ENCODE peak calls at places on chromosomes 2 and 18, in ten cellular contexts. F is neural progenitor cell; R is endothelial cell; L is progenitor cell of endocrine pancreas; K is mesothelial cell of epicardium; W is CD8-positive, alpha-beta T cell; H is AG04450; T is fibroblast of lung; J is HFFc6; I is psoas muscle. B is an unnamed sample.
A peak's percentile ranks its signal among the peaks of the same experiment; 100 is the strongest.

GRCh38 chr2:237132799-237133198 is 47.1 kb downstream of the COPS8 start:
- DNase-seq in J (no peak), K (no peak), H (no peak), L (no peak), F (peak; percentile 66), T (no peak), R (no peak), I (no peak), W (no peak), B (no peak)

GRCh38 chr2:162317910-162318279 is 589 bp downstream of the IFIH1 start:
- DNase-seq in T (no peak), J (peak; percentile 8), I (no peak), W (peak; percentile 4), H (no peak), L (no peak), R (peak; percentile 9), F (no peak), K (no peak), B (no peak)

GRCh38 chr18:25055076-25055475 is 296.9 kb downstream of the ZNF521 start:
- DNase-seq in R (no peak), J (no peak), F (no peak), T (no peak), H (no peak), W (no peak), K (no peak), L (no peak), I (no peak), B (no peak)

GRCh38 chr2:218857371-218858137 is 2.1 kb upstream of the WNT6 start:
- DNase-seq in T (no peak), L (no peak), R (no peak), F (no peak), H (no peak), K (no peak), W (no peak), I (peak; percentile 27), J (no peak), B (no peak)

GRCh38 chr2:44233450-44234128 is 41.7 kb upstream of the SLC3A1 start:
- DNase-seq in J (peak; percentile 51), F (peak; percentile 18), R (no peak), I (no peak), H (peak; percentile 51), K (no peak), W (no peak), L (no peak), T (peak; percentile 56), B (no peak)

GRCh38 chr2:99398303-99398702 is 61.1 kb downstream of the EIF5B start:
- DNase-seq in I (no peak), T (no peak), K (no peak), W (no peak), J (no peak), L (no peak), H (no peak), F (no peak), R (no peak), B (no peak)

GRCh38 chr2:72681016-72681995 is 144.5 kb downstream of the EXOC6B start:
- DNase-seq in L (no peak), W (no peak), J (no peak), K (no peak), H (no peak), R (no peak), T (no peak), F (no peak), I (no peak), B (no peak)

GRCh38 chr2:40093036-40093673 is 314.1 kb upstream of the THUMPD2 start:
- DNase-seq in K (no peak), J (peak; percentile 42), R (no peak), I (no peak), T (peak; percentile 66), L (no peak), W (no peak), H (no peak), F (peak; percentile 5), B (no peak)

GRCh38 chr2:239978381-239978780 is 46.8 kb downstream of the NDUFA10 start:
- DNase-seq in K (no peak), L (no peak), J (no peak), R (no peak), W (no peak), H (no peak), F (no peak), I (no peak), T (peak; percentile 45), B (no peak)

GRCh38 chr2:127472268-127472667 is 54.0 kb downstream of the IWS1 start:
- DNase-seq in L (no peak), J (no peak), R (no peak), K (no peak), F (no peak), W (no peak), H (no peak), I (no peak), T (no peak), B (no peak)

GRCh38 chr2:191899442-191899841 is 52.6 kb upstream of the CAVIN2 start:
- DNase-seq in F (no peak), T (peak; percentile 93), H (peak; percentile 61), K (no peak), I (no peak), W (no peak), L (no peak), J (peak; percentile 82), R (no peak), B (no peak)

DNA sequence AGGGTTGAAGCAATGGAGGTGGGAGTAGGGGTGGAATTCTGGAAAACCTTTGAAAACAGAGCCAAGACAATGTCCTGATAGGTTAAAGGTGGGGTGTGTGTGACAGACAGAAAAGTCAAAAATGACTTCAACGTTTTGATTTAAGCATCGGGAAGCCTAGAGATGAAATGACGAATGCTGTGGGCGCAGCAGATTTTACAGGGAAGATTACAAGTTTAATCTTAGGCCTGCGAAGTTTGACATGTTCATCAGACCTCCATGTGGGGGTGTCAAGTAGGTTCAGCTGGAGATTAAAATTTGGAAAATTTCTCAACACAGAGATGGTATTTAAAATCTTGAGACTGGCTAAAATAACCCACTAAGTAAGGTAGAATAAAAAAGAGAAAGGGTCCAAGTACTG is 453.3 kb downstream of the TXNL1 start:
- DNase-seq in K (no peak), R (no peak), H (no peak), L (no peak), W (no peak), F (no peak), J (no peak), T (no peak), I (no peak), B (no peak)
- TF ChIP-seq CTCF in K (no peak), R (no peak), H (no peak), L (no peak), W (no peak), F (no peak), J (no peak), T (no peak), I (no peak), B (no peak)

DNA sequence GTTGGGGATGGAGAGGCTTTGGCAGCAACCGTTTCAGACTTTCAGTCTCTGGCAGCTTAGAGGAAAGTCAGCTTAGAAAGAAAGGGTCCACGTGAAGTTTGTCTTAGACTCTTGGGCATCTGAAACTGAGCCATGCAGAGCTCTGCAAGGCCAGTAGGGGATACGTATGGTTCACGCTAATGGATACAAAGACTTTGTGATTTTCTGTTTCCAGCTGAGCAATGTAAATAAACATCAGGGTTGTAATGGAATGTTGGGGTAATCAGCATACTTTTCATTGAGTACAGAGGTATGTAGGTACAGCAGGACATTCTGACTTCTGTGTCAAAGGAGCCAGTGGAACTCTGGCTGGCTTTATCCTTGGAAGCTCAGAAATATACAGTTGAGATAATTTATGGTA is 31.0 kb downstream of the RALB start:
- DNase-seq in W (no peak), H (peak; percentile 26), F (peak; percentile 58), R (no peak), K (no peak), L (no peak), I (no peak), J (no peak), T (peak; percentile 49), B (no peak)
- TF ChIP-seq CTCF in W (no peak), H (peak; percentile 75), F (peak; percentile 56), R (peak; percentile 33), K (no peak), L (peak; percentile 44), I (no peak), J (peak; percentile 38), T (peak; percentile 67), B (no peak)

DNA sequence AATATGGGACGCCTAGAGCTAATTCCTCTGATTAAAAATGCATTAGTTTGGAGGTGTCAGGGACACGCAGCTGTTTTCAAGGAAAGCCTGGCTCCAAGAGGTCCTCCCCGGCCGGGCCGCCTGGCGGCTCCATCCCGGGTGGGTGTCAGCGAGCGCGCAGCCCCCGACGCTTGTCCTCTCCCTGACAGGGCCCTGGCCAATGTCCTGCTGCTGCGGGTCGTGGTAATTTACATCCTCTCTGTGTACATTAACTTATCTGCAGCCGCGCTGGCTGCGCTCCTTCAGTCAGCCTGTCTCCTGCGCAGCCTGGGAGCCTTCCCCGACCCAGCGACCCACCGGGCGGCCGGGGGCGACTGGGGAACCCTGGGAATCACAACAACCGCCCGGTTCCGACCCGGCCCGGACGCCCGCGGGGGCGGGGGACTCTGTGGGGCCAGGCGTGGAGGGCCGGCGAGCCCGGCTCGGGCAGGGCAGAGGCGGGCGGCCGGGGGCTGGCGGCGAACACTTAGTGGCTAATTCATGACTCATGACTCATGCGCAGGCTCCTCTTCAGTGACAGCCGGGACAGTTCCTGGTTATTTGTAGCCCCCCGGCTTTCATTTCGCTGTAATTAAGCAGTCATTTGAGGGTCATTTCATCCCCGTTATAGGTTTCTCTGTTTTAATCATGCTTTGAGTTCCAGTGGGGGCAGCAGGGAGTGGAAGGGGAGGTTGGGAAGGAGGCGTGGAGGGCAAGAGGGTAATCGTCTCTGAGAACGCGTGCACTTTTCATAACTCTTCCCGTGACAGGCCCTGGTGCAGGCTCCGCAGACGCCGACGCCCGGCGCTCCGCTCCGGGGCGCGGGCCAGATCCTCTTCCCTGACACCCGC is 141.9 kb upstream of the CTAGE1 start:
- DNase-seq in I (peak; percentile 75), W (no peak), F (peak; percentile 79), K (peak; percentile 87), T (peak; percentile 70), H (no peak), J (no peak), R (peak; percentile 60), L (peak; percentile 69), B (peak; percentile 74)
- TF ChIP-seq CTCF in I (no peak), W (no peak), F (no peak), K (peak; percentile 15), T (peak; percentile 30), H (peak; percentile 46), J (peak; percentile 57), R (peak; percentile 18), L (peak; percentile 53), B (no peak)

DNA sequence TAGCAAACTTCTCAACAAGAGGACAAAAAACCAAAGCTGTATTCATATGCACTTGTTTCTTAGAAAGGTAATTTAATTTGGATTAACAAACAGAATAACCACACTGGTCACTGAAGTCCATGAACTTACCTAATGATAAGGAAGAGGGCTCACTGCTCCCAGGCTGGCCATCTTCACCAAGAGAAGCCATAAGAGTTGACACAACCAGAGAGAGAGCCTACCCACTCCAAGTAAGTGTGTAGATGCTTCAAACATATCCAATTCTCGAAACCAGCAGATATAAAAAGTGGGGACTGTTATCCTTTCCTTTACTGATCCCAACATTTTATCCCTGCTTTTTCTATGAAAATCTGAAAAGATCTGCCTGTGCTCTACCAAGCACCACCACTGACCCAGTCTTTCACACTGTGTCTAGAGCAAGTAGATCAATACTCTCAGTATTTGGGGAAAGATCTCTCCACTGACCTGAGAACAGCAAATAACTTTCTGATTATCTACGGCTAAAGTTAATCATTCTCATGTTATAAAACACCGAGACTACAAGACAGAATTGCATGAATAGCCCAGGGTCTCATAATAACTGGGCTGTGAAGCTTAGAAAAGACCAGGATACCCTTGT is 111.5 kb upstream of the RNU4ATAC start:
- DNase-seq in R (no peak), F (no peak), J (no peak), H (no peak), I (no peak), T (no peak), K (no peak), L (no peak), W (no peak), B (no peak)
- TF ChIP-seq CTCF in R (no peak), F (no peak), J (no peak), H (no peak), I (no peak), T (no peak), K (no peak), L (no peak), W (no peak), B (no peak)

GRCh38 chr18:41745166-41746049 is 209.6 kb upstream of the PIK3C3 start:
- DNase-seq in I (no peak), F (peak; percentile 83), K (peak; percentile 71), J (peak; percentile 15), W (no peak), R (peak; percentile 70), H (no peak), L (peak; percentile 41), T (peak; percentile 58), B (peak; percentile 72)
- TF ChIP-seq CTCF in I (peak; percentile 36), F (peak; percentile 89), K (peak; percentile 56), J (peak; percentile 80), W (no peak), R (peak; percentile 52), H (peak; percentile 61), L (peak; percentile 91), T (peak; percentile 79), B (peak; percentile 80)

B was measured in nephron progenitor cell.